ENCODE peak calls at places on chromosomes 2 and 18, in four cellular contexts. One of them, this sample, is unnamed.

GRCh38 chr2:46296216-46296839 is 879 bp upstream of the EPAS1 start:
- DNase-seq in fibroblast of lung: no peak
- DNase-seq in H9: peak; percentile 61
- DNase-seq in lower lobe of right lung: peak; percentile 81
- DNase-seq in this sample: no peak

GRCh38 chr2:88852753-88853402 is 161.4 kb downstream of the RPIA start:
- DNase-seq in lower lobe of right lung: no peak
- DNase-seq in H9: no peak
- DNase-seq in fibroblast of lung: no peak
- DNase-seq in this sample: no peak

GRCh38 chr2:49832555-49832954 is 678.2 kb upstream of the FSHR start:
- DNase-seq in fibroblast of lung: no peak
- DNase-seq in H9: no peak
- DNase-seq in lower lobe of right lung: no peak
- DNase-seq in this sample: no peak

GRCh38 chr2:29065479-29065847 is 8.9 kb downstream of the PCARE start:
- DNase-seq in H9: no peak
- DNase-seq in lower lobe of right lung: no peak
- DNase-seq in fibroblast of lung: no peak
- DNase-seq in this sample: no peak

GRCh38 chr2:202566286-202566685 is 68.5 kb upstream of the FAM117B start:
- DNase-seq in fibroblast of lung: no peak
- DNase-seq in lower lobe of right lung: no peak
- DNase-seq in H9: no peak
- DNase-seq in this sample: no peak

GRCh38 chr2:181742908-181743722 is 62.8 kb upstream of the NEUROD1 start:
- DNase-seq in fibroblast of lung: peak; percentile 62
- DNase-seq in H9: no peak
- DNase-seq in lower lobe of right lung: no peak
- DNase-seq in this sample: no peak

GRCh38 chr18:60075477-60075876 is 175.7 kb downstream of the PMAIP1 start:
- DNase-seq in lower lobe of right lung: no peak
- DNase-seq in fibroblast of lung: no peak
- DNase-seq in H9: no peak
- DNase-seq in this sample: no peak

GRCh38 chr2:160679686-160680085 is 186.1 kb upstream of the RBMS1 start:
- DNase-seq in H9: no peak
- DNase-seq in fibroblast of lung: peak; percentile 33
- DNase-seq in lower lobe of right lung: no peak
- DNase-seq in this sample: no peak

GRCh38 chr2:120982598-120982997 is 246.9 kb downstream of the GLI2 start:
- DNase-seq in H9: peak; percentile 49
- DNase-seq in lower lobe of right lung: no peak
- DNase-seq in fibroblast of lung: no peak
- DNase-seq in this sample: no peak

GRCh38 chr18:7617738-7618422 is 50.8 kb downstream of the PTPRM start:
- DNase-seq in lower lobe of right lung: no peak
- DNase-seq in H9: no peak
- DNase-seq in fibroblast of lung: peak; percentile 97
- DNase-seq in this sample: no peak

GRCh38 chr2:68234405-68234804 is 17.9 kb downstream of the PPP3R1 start:
- DNase-seq in fibroblast of lung: no peak
- DNase-seq in lower lobe of right lung: no peak
- DNase-seq in H9: no peak
- DNase-seq in this sample: no peak

GRCh38 chr18:79458131-79458838 is 62.6 kb downstream of the NFATC1 start:
- DNase-seq in lower lobe of right lung: no peak
- DNase-seq in H9: no peak
- DNase-seq in fibroblast of lung: peak; percentile 93
- DNase-seq in this sample: peak; percentile 29

GRCh38 chr2:19362094-19362649 is 3.7 kb upstream of the OSR1 start:
- DNase-seq in fibroblast of lung: peak; percentile 35
- DNase-seq in lower lobe of right lung: no peak
- DNase-seq in H9: no peak
- DNase-seq in this sample: no peak

GRCh38 chr2:188784269-188784762 is 189.9 kb upstream of the COL3A1 start:
- DNase-seq in lower lobe of right lung: no peak
- DNase-seq in fibroblast of lung: no peak
- DNase-seq in H9: no peak
- DNase-seq in this sample: no peak

GRCh38 chr2:178397002-178397605 is 53.9 kb downstream of the PRKRA start:
- DNase-seq in fibroblast of lung: peak; percentile 26
- DNase-seq in H9: no peak
- DNase-seq in lower lobe of right lung: no peak
- DNase-seq in this sample: no peak

GRCh38 chr2:222900354-222900753 is 39.5 kb downstream of the ACSL3 start:
- DNase-seq in lower lobe of right lung: no peak
- DNase-seq in H9: no peak
- DNase-seq in fibroblast of lung: peak; percentile 77
- DNase-seq in this sample: no peak

GRCh38 chr2:240556553-240557100 is 1.2 kb downstream of the ANKMY1 start:
- DNase-seq in H9: peak; percentile 82
- DNase-seq in fibroblast of lung: peak; percentile 39
- DNase-seq in lower lobe of right lung: peak; percentile 63
- DNase-seq in this sample: no peak

GRCh38 chr2:106189325-106189724 is 4.8 kb downstream of the UXS1 start:
- DNase-seq in fibroblast of lung: no peak
- DNase-seq in lower lobe of right lung: no peak
- DNase-seq in H9: no peak
- DNase-seq in this sample: no peak

GRCh38 chr2:104768694-104769093 is 85.2 kb upstream of the POU3F3 start:
- DNase-seq in fibroblast of lung: peak; percentile 94
- DNase-seq in lower lobe of right lung: no peak
- DNase-seq in H9: no peak
- DNase-seq in this sample: no peak

GRCh38 chr18:74902170-74902465 is 304.4 kb downstream of the ZNF407 start:
- DNase-seq in lower lobe of right lung: no peak
- DNase-seq in H9: no peak
- DNase-seq in fibroblast of lung: no peak
- DNase-seq in this sample: no peak

GRCh38 chr18:53698907-53699306 is 525.6 kb downstream of the MBD2 start:
- DNase-seq in H9: peak; percentile 46
- DNase-seq in fibroblast of lung: peak; percentile 22
- DNase-seq in lower lobe of right lung: peak; percentile 44
- DNase-seq in this sample: peak; percentile 22

GRCh38 chr2:20862850-20863249 is 39.9 kb upstream of the LDAH start:
- DNase-seq in H9: no peak
- DNase-seq in fibroblast of lung: no peak
- DNase-seq in lower lobe of right lung: no peak
- DNase-seq in this sample: no peak

GRCh38 chr18:25786778-25787177 is 303.6 kb downstream of the SS18 start:
- DNase-seq in H9: no peak
- DNase-seq in lower lobe of right lung: no peak
- DNase-seq in fibroblast of lung: peak; percentile 92
- DNase-seq in this sample: no peak

GRCh38 chr2:8049851-8050571 is 631.8 kb upstream of the ID2 start:
- DNase-seq in lower lobe of right lung: no peak
- DNase-seq in H9: no peak
- DNase-seq in fibroblast of lung: no peak
- DNase-seq in this sample: no peak

GRCh38 chr18:37235583-37235982 is 330.0 kb downstream of the CELF4 start:
- DNase-seq in lower lobe of right lung: no peak
- DNase-seq in fibroblast of lung: no peak
- DNase-seq in H9: no peak
- DNase-seq in this sample: no peak

GRCh38 chr18:37231251-37231650 is 334.3 kb downstream of the CELF4 start:
- DNase-seq in lower lobe of right lung: no peak
- DNase-seq in H9: no peak
- DNase-seq in fibroblast of lung: no peak
- DNase-seq in this sample: no peak

DNA sequence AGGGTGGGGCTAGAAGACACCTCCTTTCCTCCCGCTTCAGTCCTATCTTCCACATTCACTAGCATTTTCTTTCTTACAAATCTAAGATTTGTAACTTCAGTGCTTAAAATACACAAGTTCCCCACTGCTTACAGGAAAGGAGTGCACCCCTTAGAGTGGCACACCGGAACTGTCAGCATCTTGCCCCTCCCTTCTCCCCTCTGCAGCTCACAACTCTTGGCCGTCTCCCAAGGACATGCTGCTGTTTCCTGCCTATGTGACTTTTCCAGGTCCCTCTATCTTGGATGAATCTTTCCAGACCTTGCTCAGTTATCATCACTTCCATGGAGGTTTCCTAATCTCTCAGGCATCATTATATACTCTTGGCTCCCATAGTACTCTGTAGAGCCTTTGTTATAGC is 334.8 kb downstream of the CELF4 start:
- DNase-seq in fibroblast of lung: no peak
- DNase-seq in H9: no peak
- DNase-seq in lower lobe of right lung: no peak
- DNase-seq in this sample: no peak
- TF ChIP-seq CTCF in fibroblast of lung: no peak
- TF ChIP-seq CTCF in H9: no peak
- TF ChIP-seq CTCF in lower lobe of right lung: no peak
- TF ChIP-seq CTCF in this sample: no peak

DNA sequence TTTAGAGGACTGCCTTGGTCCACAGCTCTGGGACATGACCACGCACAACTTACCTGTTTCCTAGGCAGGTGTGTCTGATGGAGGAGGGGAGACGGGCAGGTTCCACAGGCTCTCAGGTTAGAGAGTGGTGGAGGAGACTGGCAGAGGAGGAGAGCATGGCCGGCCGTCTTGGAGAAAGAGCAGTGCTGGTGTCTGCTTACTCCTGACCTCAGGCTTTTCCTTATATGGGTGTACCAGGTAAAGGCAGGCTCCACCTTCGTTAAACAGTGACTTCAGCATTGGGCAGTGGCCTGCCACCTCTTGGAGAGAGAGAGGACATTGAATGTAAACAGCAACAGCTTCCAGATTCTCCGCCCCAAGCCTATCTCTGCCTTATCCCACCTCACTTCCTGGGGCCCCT is at the start of gene CAPN13:
- DNase-seq in lower lobe of right lung: no peak
- DNase-seq in H9: peak; percentile 84
- DNase-seq in fibroblast of lung: no peak
- DNase-seq in this sample: peak; percentile 21
- TF ChIP-seq CTCF in lower lobe of right lung: no peak
- TF ChIP-seq CTCF in H9: peak; percentile 45
- TF ChIP-seq CTCF in fibroblast of lung: no peak
- TF ChIP-seq CTCF in this sample: peak; percentile 40

GRCh38 chr18:43422483-43422882 is 145.2 kb upstream of the SYT4 start:
- DNase-seq in lower lobe of right lung: no peak
- DNase-seq in fibroblast of lung: peak; percentile 3
- DNase-seq in H9: peak; percentile 39
- DNase-seq in this sample: no peak
- TF ChIP-seq CTCF in lower lobe of right lung: no peak
- TF ChIP-seq CTCF in fibroblast of lung: peak; percentile 13
- TF ChIP-seq CTCF in H9: peak; percentile 53
- TF ChIP-seq CTCF in this sample: peak; percentile 48

GRCh38 chr2:24176326-24176725 is 1.5 kb downstream of the FAM228A start:
- DNase-seq in fibroblast of lung: no peak
- DNase-seq in H9: no peak
- DNase-seq in lower lobe of right lung: no peak
- DNase-seq in this sample: no peak

GRCh38 chr2:24179683-24180082 is 4.8 kb downstream of the FAM228A start:
- DNase-seq in lower lobe of right lung: no peak
- DNase-seq in fibroblast of lung: no peak
- DNase-seq in H9: no peak
- DNase-seq in this sample: no peak

GRCh38 chr2:24174851-24175277 is at the start of gene FAM228A:
- DNase-seq in lower lobe of right lung: no peak
- DNase-seq in H9: no peak
- DNase-seq in fibroblast of lung: no peak
- DNase-seq in this sample: no peak

GRCh38 chr2:24175631-24176030 is 778 bp downstream of the FAM228A start:
- DNase-seq in fibroblast of lung: no peak
- DNase-seq in H9: no peak
- DNase-seq in lower lobe of right lung: no peak
- DNase-seq in this sample: no peak
- TF ChIP-seq CTCF in fibroblast of lung: peak; percentile 20
- TF ChIP-seq CTCF in H9: no peak
- TF ChIP-seq CTCF in lower lobe of right lung: no peak
- TF ChIP-seq CTCF in this sample: no peak

GRCh38 chr2:118062669-118063068 is 25.6 kb upstream of the INSIG2 start:
- DNase-seq in H9: no peak
- DNase-seq in lower lobe of right lung: no peak
- DNase-seq in fibroblast of lung: no peak
- DNase-seq in this sample: no peak

GRCh38 chr2:118062048-118062447 is 26.2 kb upstream of the INSIG2 start:
- DNase-seq in H9: no peak
- DNase-seq in fibroblast of lung: no peak
- DNase-seq in lower lobe of right lung: no peak
- DNase-seq in this sample: no peak

GRCh38 chr2:118059919-118060478 is 28.3 kb upstream of the INSIG2 start:
- DNase-seq in H9: no peak
- DNase-seq in fibroblast of lung: peak; percentile 99
- DNase-seq in lower lobe of right lung: no peak
- DNase-seq in this sample: no peak

GRCh38 chr2:118058979-118059378 is 29.3 kb upstream of the INSIG2 start:
- DNase-seq in lower lobe of right lung: no peak
- DNase-seq in H9: no peak
- DNase-seq in fibroblast of lung: peak; percentile 65
- DNase-seq in this sample: no peak

GRCh38 chr2:118061135-118061955 is 26.9 kb upstream of the INSIG2 start:
- DNase-seq in fibroblast of lung: peak; percentile 60
- DNase-seq in H9: no peak
- DNase-seq in lower lobe of right lung: no peak
- DNase-seq in this sample: no peak
- TF ChIP-seq CTCF in fibroblast of lung: peak; percentile 15
- TF ChIP-seq CTCF in H9: peak; percentile 67
- TF ChIP-seq CTCF in lower lobe of right lung: peak; percentile 31
- TF ChIP-seq CTCF in this sample: peak; percentile 32

GRCh38 chr18:21851327-21851961 is 110.9 kb downstream of the MIB1 start:
- DNase-seq in lower lobe of right lung: no peak
- DNase-seq in H9: no peak
- DNase-seq in fibroblast of lung: no peak
- DNase-seq in this sample: no peak
- TF ChIP-seq CTCF in lower lobe of right lung: peak; percentile 46
- TF ChIP-seq CTCF in H9: peak; percentile 56
- TF ChIP-seq CTCF in fibroblast of lung: peak; percentile 31
- TF ChIP-seq CTCF in this sample: peak; percentile 28

GRCh38 chr2:135744761-135745314 is 3.2 kb downstream of the UBXN4 start:
- DNase-seq in lower lobe of right lung: no peak
- DNase-seq in H9: peak; percentile 44
- DNase-seq in fibroblast of lung: peak; percentile 11
- DNase-seq in this sample: no peak
- TF ChIP-seq CTCF in lower lobe of right lung: no peak
- TF ChIP-seq CTCF in H9: peak; percentile 49
- TF ChIP-seq CTCF in fibroblast of lung: peak; percentile 24
- TF ChIP-seq CTCF in this sample: peak; percentile 19

This sample was measured in progenitor cell of endocrine pancreas.